ENCODE peak calls at places on chromosomes 1 and 21, in five cellular contexts. B, C, X, V and P are unnamed samples. For H3K27me3, the result is how much of the 10 kb centered on the place peaks cover.

GRCh38 chr21:26194811-26195251 is 24.3 kb upstream of the APP start:
- DNase-seq in B (no peak), X (no peak), V (no peak), C (no peak), P (no peak)

GRCh38 chr1:183032122-183032921 is 9.1 kb downstream of the LAMC1 start:
- DNase-seq in V (no peak), B (no peak), X (no peak), C (no peak), P (no peak)

GRCh38 chr1:64624859-64625258 is 120.0 kb upstream of the RAVER2 start:
- DNase-seq in B (no peak), C (no peak), V (peak), X (no peak), P (no peak)

GRCh38 chr1:196180847-196181593 is 427.2 kb downstream of the KCNT2 start:
- DNase-seq in X (peak), B (no peak), C (no peak), V (no peak), P (no peak)

GRCh38 chr1:31248276-31248675 is 8.6 kb upstream of the NKAIN1 start:
- DNase-seq in X (no peak), C (no peak), B (no peak), V (no peak), P (no peak)

GRCh38 chr1:155307247-155307740 is 1.4 kb upstream of the FDPS start:
- DNase-seq in C (no peak), X (no peak), V (no peak), B (no peak), P (no peak)

GRCh38 chr1:65939636-65940035 is 146.9 kb downstream of the PDE4B start:
- DNase-seq in C (no peak), B (no peak), V (no peak), X (no peak), P (no peak)

GRCh38 chr1:91278754-91279153 is 125.9 kb downstream of the HFM1 start:
- DNase-seq in C (no peak), X (peak), V (peak), B (no peak), P (no peak)

GRCh38 chr1:225483818-225484656 is 56.2 kb upstream of the LBR start:
- DNase-seq in C (peak), V (no peak), B (no peak), X (no peak), P (no peak)

GRCh38 chr1:218656301-218657037 is 311.3 kb downstream of the TGFB2 start:
- DNase-seq in C (no peak), V (no peak), X (no peak), B (no peak), P (no peak)

GRCh38 chr21:17542371-17542992 is 29.6 kb downstream of the CXADR start:
- DNase-seq in C (no peak), X (no peak), V (peak), B (no peak), P (no peak)

GRCh38 chr1:229980009-229980408 is 87.0 kb upstream of the GALNT2 start:
- DNase-seq in V (no peak), B (no peak), C (no peak), X (no peak), P (no peak)

GRCh38 chr21:46124926-46125845 is 27.3 kb downstream of the COL6A2 start:
- DNase-seq in V (peak), X (no peak), C (peak), B (no peak), P (no peak)

GRCh38 chr21:42495765-42496119 is 282 bp downstream of the RSPH1 start:
- DNase-seq in B (no peak), C (no peak), X (no peak), V (no peak), P (no peak)

GRCh38 chr21:33384851-33385331 is 18.3 kb upstream of the IFNGR2 start:
- DNase-seq in V (no peak), C (no peak), B (no peak), X (no peak), P (no peak)

GRCh38 chr1:178629549-178630154 is 95.4 kb upstream of the RALGPS2 start:
- DNase-seq in B (no peak), C (no peak), V (no peak), X (no peak), P (no peak)

GRCh38 chr1:178310685-178311105 is 186.1 kb downstream of the CLEC20A start:
- DNase-seq in B (peak), C (no peak), X (peak), V (peak), P (peak)

GRCh38 chr1:20199410-20199809 is 13.1 kb upstream of the PLA2G2C start:
- DNase-seq in X (no peak), C (no peak), V (no peak), B (no peak), P (no peak)

GRCh38 chr1:20199840-20200239 is 13.5 kb upstream of the PLA2G2C start:
- DNase-seq in B (no peak), C (no peak), X (no peak), V (no peak), P (no peak)

GRCh38 chr1:20200966-20201365 is 14.6 kb upstream of the PLA2G2C start:
- DNase-seq in C (no peak), V (no peak), X (no peak), B (no peak), P (no peak)

GRCh38 chr1:20198918-20199317 is 12.6 kb upstream of the PLA2G2C start:
- DNase-seq in X (peak), C (no peak), V (no peak), B (no peak), P (no peak)

DNA sequence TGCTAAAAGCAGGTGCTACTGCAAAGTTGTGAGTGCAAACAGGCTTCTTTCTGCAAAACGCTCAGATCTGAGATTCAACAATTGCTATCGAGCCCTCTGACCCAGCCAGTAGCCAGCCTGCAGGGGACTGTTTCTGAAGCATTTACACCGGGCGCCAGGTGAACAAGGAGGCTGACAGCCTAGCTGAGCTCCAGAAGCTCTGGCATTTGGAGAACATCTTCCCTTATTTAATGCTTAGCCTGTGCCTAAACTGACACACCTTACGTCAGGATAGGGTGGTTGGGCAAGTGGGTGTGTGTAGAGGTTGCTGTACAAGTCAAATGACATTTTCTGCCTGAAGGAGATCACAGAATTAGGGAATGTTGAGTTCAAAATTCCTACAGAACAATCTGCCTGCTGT is 15.8 kb upstream of the PLA2G2C start:
- DNase-seq in V (no peak), C (no peak), X (no peak), B (no peak), P (no peak)
- H3K27me3 ChIP-seq in V (under half), C (under half), X (under half), B (under half), P (under half)

DNA sequence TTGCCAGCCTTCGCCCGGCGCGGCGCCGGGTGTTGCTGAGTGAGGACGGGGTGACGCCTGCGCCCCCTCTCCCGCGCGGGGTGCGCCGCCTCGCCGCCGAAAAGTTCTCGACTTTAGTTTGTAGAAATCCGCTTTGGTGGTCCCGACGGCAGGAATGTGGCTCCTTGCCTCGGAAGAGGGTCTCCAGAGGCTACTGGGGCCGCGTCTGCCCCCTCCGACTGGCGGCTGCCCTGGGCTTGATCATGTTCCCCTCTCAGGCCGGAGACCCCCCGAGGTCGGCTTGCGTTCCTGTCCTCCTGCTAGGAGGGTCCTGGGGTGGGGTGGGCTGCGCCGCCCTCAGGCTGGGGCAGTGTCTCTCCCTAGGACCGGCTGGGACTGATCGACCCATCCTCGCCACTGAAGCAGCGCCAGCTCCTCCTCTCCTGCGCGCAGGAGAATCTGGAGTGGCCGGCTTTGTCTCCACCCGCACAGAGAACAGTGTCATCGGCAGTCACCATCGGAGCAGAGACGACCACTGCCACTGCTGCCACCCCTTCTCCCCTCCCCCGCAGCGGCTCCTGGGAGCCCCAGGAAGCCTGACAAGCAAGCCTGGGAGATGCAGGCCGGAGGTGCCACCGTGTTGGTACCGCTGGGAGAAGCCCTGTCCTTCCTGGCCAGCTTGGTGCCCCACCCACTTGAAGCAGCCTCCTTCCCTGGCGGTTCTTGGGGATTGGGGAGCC is 554 bp upstream of the SLC30A2 start:
- DNase-seq in C (peak), V (peak), X (no peak), B (no peak), P (no peak)
- TF ChIP-seq GABPA in C (no peak), V (no peak), X (no peak), B (no peak), P (no peak)

GRCh38 chr1:19325958-19326747 is 14.0 kb downstream of the SLC66A1 start:
- DNase-seq in X (no peak), C (no peak), V (no peak), B (no peak), P (peak)
- TF ChIP-seq CTCF in X (no peak), C (no peak), V (no peak), B (no peak), P (no peak)

GRCh38 chr1:2451744-2452582 is 24.1 kb upstream of the PLCH2 start:
- DNase-seq in C (no peak), X (no peak), V (no peak), B (no peak), P (no peak)
- H3K27me3 ChIP-seq in C (under half), X (under half), V (under half), B (under half), P (under half)

DNA sequence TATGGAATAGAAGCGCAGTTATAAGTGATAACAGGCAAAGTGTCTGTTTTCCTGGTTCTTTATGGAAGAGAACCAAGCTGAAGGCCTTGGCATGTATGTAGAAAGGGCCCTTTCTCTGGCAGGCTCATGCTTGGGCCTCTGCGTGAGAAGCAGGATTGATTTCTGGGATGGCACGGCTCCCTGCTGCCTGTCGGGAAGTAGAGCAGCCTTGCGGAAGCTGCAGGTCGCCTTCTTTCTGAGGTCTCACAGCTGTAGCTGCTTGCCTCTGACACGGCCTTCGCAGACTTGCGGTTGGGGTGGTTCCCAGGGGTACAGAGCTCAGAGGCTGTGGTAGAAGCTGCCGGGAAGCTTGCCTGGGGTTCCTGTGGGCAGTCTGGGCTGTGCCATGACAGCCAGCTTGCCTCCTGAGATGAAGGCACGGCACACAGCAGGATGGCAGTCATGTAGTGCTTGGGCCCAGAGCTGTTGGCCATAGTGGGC is 39.4 kb downstream of the TRAPPC10 start:
- DNase-seq in C (no peak), X (no peak), B (no peak), V (no peak), P (peak)
- TF ChIP-seq GABPA in C (no peak), X (no peak), B (no peak), V (no peak), P (no peak)

GRCh38 chr1:44237721-44238457 is 24.6 kb downstream of the DMAP1 start:
- DNase-seq in X (peak), C (peak), B (no peak), V (peak), P (no peak)
- TF ChIP-seq CTCF in X (peak), C (peak), B (peak), V (peak), P (no peak)

GRCh38 chr1:111958075-111958474 is 31.4 kb downstream of the KCND3 start:
- DNase-seq in B (no peak), C (no peak), V (no peak), X (no peak), P (no peak)

GRCh38 chr1:111958911-111959310 is 30.6 kb downstream of the KCND3 start:
- DNase-seq in V (no peak), C (no peak), B (no peak), X (no peak), P (no peak)

GRCh38 chr1:111961773-111962565 is 27.5 kb downstream of the KCND3 start:
- DNase-seq in V (no peak), X (no peak), B (no peak), C (no peak), P (no peak)

GRCh38 chr1:111960971-111961370 is 28.5 kb downstream of the KCND3 start:
- DNase-seq in B (no peak), V (no peak), X (no peak), C (no peak), P (no peak)

GRCh38 chr1:111959436-111959835 is 30.0 kb downstream of the KCND3 start:
- DNase-seq in X (peak), B (no peak), C (no peak), V (no peak), P (no peak)
- H3K27me3 ChIP-seq in X (under half), B (under half), C (under half), V (under half), P (under half)

GRCh38 chr21:29155118-29155932 is 24.9 kb downstream of the MAP3K7CL start:
- DNase-seq in V (peak), B (no peak), X (no peak), C (no peak), P (no peak)
- TF ChIP-seq GABPA in V (no peak), B (no peak), X (peak), C (no peak), P (no peak)